ENCODE peak calls at places on chromosomes 6 and 20, in seven cellular contexts. Z, I, M, K, U, H and G are unnamed samples.

GRCh38 chr6:43706788-43707187 is 19.2 kb upstream of the MRPS18A start:
- DNase-seq in Z (no peak), I (no peak), M (no peak), K (no peak), U (no peak), H (no peak), G (no peak)

GRCh38 chr20:10376271-10377075 is 57.5 kb downstream of the MKKS start:
- DNase-seq in Z (no peak), I (no peak), M (no peak), K (no peak), U (no peak), H (no peak), G (peak; percentile 49)

GRCh38 chr6:13119549-13119948 is 208.8 kb downstream of the TBC1D7 start:
- DNase-seq in Z (no peak), I (no peak), M (no peak), K (no peak), U (no peak), H (no peak), G (no peak)

GRCh38 chr6:135909737-135910387 is 58.4 kb downstream of the PDE7B start:
- DNase-seq in Z (peak; percentile 78), I (no peak), M (no peak), K (peak; percentile 40), U (peak; percentile 95), H (peak; percentile 67), G (no peak)

GRCh38 chr20:44738779-44739477 is 6.7 kb upstream of the KCNK15 start:
- DNase-seq in Z (peak; percentile 90), I (peak; percentile 72), M (peak; percentile 23), K (peak; percentile 79), U (peak; percentile 85), H (peak; percentile 93), G (no peak)

GRCh38 chr6:136403166-136403980 is 113.7 kb upstream of the BCLAF1 start:
- DNase-seq in Z (no peak), I (no peak), M (no peak), K (no peak), U (no peak), H (no peak), G (no peak)

GRCh38 chr20:18252597-18253451 is 35.5 kb upstream of the ZNF133 start:
- DNase-seq in Z (no peak), I (no peak), M (no peak), K (no peak), U (peak; percentile 16), H (no peak), G (peak; percentile 4)

GRCh38 chr6:84137051-84137375 is 90.4 kb downstream of the CEP162 start:
- DNase-seq in Z (no peak), I (no peak), M (no peak), K (no peak), U (no peak), H (no peak), G (no peak)

GRCh38 chr6:50145125-50145524 is 95.4 kb upstream of the DEFB112 start:
- DNase-seq in Z (no peak), I (no peak), M (no peak), K (no peak), U (no peak), H (no peak), G (peak; percentile 9)

GRCh38 chr20:63706027-63706695 is 1.6 kb downstream of the ARFRP1 start:
- DNase-seq in Z (no peak), I (no peak), M (no peak), K (no peak), U (peak; percentile 78), H (no peak), G (no peak)

GRCh38 chr6:166601956-166602355 is 15.5 kb upstream of the RAMACL start:
- DNase-seq in Z (no peak), I (no peak), M (no peak), K (no peak), U (no peak), H (no peak), G (no peak)

GRCh38 chr6:134373282-134373922 is 55.5 kb upstream of the SGK1 start:
- DNase-seq in Z (no peak), I (peak; percentile 87), M (no peak), K (no peak), U (no peak), H (no peak), G (peak; percentile 67)

GRCh38 chr20:23046431-23046830 is 3.0 kb downstream of the THBD start:
- DNase-seq in Z (no peak), I (no peak), M (no peak), K (no peak), U (no peak), H (no peak), G (no peak)

GRCh38 chr6:160428818-160429744 is 80.9 kb downstream of the SLC22A3 start:
- DNase-seq in Z (peak; percentile 51), I (no peak), M (no peak), K (no peak), U (no peak), H (peak; percentile 7), G (no peak)

GRCh38 chr6:25697537-25698340 is 45.7 kb downstream of the SCGN start:
- DNase-seq in Z (no peak), I (no peak), M (no peak), K (no peak), U (no peak), H (no peak), G (no peak)

GRCh38 chr6:67888886-67889681 is 746.0 kb upstream of the ADGRB3 start:
- DNase-seq in Z (no peak), I (no peak), M (no peak), K (no peak), U (no peak), H (no peak), G (no peak)

GRCh38 chr20:13353261-13353945 is 132.3 kb downstream of the ISM1 start:
- DNase-seq in Z (no peak), I (no peak), M (no peak), K (no peak), U (no peak), H (no peak), G (no peak)

GRCh38 chr6:33080127-33081089 is 4.6 kb downstream of the HLA-DPB1 start:
- DNase-seq in Z (peak; percentile 93), I (peak; percentile 75), M (no peak), K (no peak), U (peak; percentile 20), H (peak; percentile 70), G (no peak)

GRCh38 chr6:76706566-76706965 is 634.1 kb upstream of the IMPG1 start:
- DNase-seq in Z (no peak), I (no peak), M (no peak), K (no peak), U (no peak), H (no peak), G (no peak)

GRCh38 chr6:4345543-4345942 is 210.2 kb upstream of the ECI2 start:
- DNase-seq in Z (no peak), I (no peak), M (no peak), K (no peak), U (no peak), H (no peak), G (no peak)

GRCh38 chr6:29632789-29633531 is at the start of gene GABBR1:
- DNase-seq in Z (peak; percentile 89), I (peak; percentile 87), M (no peak), K (peak; percentile 85), U (peak; percentile 70), H (no peak), G (peak; percentile 67)
- H3K27ac ChIP-seq in Z (no peak within 1 kb of the TSS), I (peak within 1 kb of the TSS; percentile 71), M (peak within 1 kb of the TSS; percentile 84), K (peak within 1 kb of the TSS; percentile 85), U (peak within 1 kb of the TSS; percentile 15), H (no peak within 1 kb of the TSS), G (no peak within 1 kb of the TSS)

GRCh38 chr6:169212897-169213813 is 40.5 kb downstream of the THBS2 start:
- DNase-seq in Z (peak; percentile 91), I (peak; percentile 89), M (peak; percentile 47), K (peak; percentile 92), U (peak; percentile 92), H (peak; percentile 63), G (peak; percentile 92)

GRCh38 chr6:169216830-169217229 is 36.8 kb downstream of the THBS2 start:
- DNase-seq in Z (no peak), I (no peak), M (no peak), K (no peak), U (no peak), H (no peak), G (no peak)

GRCh38 chr6:169213814-169214520 is 39.7 kb downstream of the THBS2 start:
- DNase-seq in Z (no peak), I (no peak), M (no peak), K (no peak), U (no peak), H (no peak), G (peak; percentile 39)

GRCh38 chr6:169217972-169218371 is 35.7 kb downstream of the THBS2 start:
- DNase-seq in Z (no peak), I (no peak), M (no peak), K (no peak), U (no peak), H (no peak), G (no peak)

DNA sequence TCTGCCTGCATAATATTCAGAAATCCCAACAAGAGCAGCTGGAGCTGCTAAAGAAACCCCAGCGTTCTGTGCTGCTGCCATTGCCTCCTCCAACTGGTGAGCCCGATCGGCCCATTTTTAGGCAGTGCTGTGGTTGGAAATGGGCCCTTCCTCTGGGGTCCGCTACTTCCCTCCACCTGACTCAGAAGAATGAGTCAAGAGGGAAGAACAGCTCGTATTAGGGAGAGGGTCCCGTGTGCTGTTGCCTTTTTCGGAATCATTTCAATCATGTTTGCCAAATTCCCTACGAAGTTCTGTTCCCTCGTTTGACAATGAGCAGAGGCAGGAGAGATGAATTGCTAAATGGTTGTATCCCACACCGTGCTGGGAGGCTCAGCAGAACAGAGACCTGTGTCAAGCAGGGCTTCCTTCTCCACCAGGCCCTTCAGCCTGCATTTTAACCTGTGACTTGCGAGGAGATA is 38.4 kb downstream of the THBS2 start:
- DNase-seq in Z (no peak), I (no peak), M (no peak), K (no peak), U (no peak), H (no peak), G (no peak)
- H3K27ac ChIP-seq in Z (peak overlapping the region; percentile 9), I (peak overlapping the region; percentile 92), M (peak overlapping the region; percentile 93), K (peak overlapping the region; percentile 88), U (peak overlapping the region; percentile 89), H (no peak overlapping the region), G (peak overlapping the region; percentile 55)

GRCh38 chr6:130167655-130168054 is 55.1 kb downstream of the SAMD3 start:
- DNase-seq in Z (no peak), I (no peak), M (no peak), K (no peak), U (no peak), H (no peak), G (no peak)
- H3K27ac ChIP-seq in Z (no peak overlapping the region), I (no peak overlapping the region), M (no peak overlapping the region), K (no peak overlapping the region), U (no peak overlapping the region), H (no peak overlapping the region), G (no peak overlapping the region)

DNA sequence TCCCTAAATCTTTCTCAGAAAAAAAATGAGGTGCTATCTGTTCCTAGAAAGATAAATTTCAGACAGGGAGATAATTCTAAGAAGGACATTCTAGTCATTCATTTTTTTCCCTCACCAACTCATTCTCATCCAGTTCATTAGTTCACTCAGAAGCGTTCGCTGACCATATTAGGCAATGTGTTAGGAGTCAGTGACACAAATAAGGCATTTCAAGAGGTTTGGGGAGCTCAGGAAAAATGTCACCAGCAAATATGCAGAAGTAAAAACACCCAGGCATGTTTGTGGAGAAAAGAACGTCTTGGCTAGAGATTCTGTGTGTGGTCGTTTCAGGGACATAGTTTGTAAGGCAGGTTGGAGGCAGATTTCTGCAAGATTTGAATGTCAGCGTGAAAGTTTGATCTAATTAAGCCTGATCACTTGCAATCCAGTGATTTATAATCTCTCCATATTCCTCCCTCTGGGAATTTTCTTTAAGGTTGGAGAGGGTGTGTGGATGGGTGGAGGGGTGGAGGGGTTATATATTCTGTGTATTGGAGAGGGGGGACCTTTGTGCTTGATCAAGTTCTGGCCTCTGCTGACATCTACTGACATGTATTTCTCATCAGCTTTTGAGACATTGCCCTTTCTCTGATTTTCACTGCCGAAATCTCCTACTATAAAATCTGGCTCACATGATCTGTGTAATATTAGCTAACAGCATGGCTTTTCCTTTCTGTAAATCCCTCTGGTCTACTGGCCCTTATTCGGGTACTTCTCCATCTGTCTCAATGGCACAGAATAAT is 3.6 kb downstream of the MYCT1 start:
- DNase-seq in Z (no peak), I (no peak), M (no peak), K (no peak), U (no peak), H (no peak), G (no peak)
- H3K27ac ChIP-seq in Z (no peak overlapping the region), I (no peak overlapping the region), M (no peak overlapping the region), K (no peak overlapping the region), U (no peak overlapping the region), H (no peak overlapping the region), G (peak overlapping the region; percentile 27)